ENCODE peak calls at places on chromosome 17, in seven cellular contexts. Z is dorsolateral prefrontal cortex, A is kidney, C is PC-3, K is ascending aorta, B is OCI-LY7, M is lower leg skin. J is an unnamed sample.

GRCh38 chr17:64109400-64109799 is 20.5 kb downstream of the ERN1 start:
- DNase-seq in B (no peak), A (no peak), C (no peak), M (no peak), K (no peak), Z (no peak), J (no peak)

GRCh38 chr17:42991471-42991870 is 6.7 kb upstream of the RPL27 start:
- DNase-seq in Z (no peak), M (no peak), K (no peak), A (no peak), C (no peak), B (no peak), J (no peak)

GRCh38 chr17:17506893-17507464 is 10.8 kb upstream of the RASD1 start:
- DNase-seq in Z (peak), M (no peak), A (peak), K (no peak), B (no peak), C (no peak), J (no peak)

GRCh38 chr17:45895304-45895968 is 1.1 kb downstream of the MAPT start:
- DNase-seq in K (no peak), B (no peak), M (no peak), Z (peak), C (peak), A (no peak), J (peak)

GRCh38 chr17:17304521-17304985 is 1.4 kb downstream of the NT5M start:
- DNase-seq in K (no peak), C (no peak), Z (no peak), A (no peak), B (peak), M (no peak), J (no peak)

GRCh38 chr17:16374129-16374528 is 6.8 kb upstream of the UBB start:
- DNase-seq in A (no peak), B (no peak), C (peak), Z (no peak), M (no peak), K (peak), J (peak)

GRCh38 chr17:70622382-70623260 is 453.3 kb downstream of the KCNJ2 start:
- DNase-seq in B (peak), K (no peak), M (no peak), A (no peak), C (peak), Z (peak), J (peak)

GRCh38 chr17:77840156-77840555 is 118.3 kb upstream of the TNRC6C start:
- DNase-seq in M (no peak), C (no peak), A (no peak), B (no peak), Z (no peak), K (peak), J (no peak)

GRCh38 chr17:37828313-37829124 is 83.7 kb upstream of the HNF1B start:
- DNase-seq in C (peak), Z (no peak), K (no peak), M (peak), A (no peak), B (no peak), J (peak)

GRCh38 chr17:67385122-67385988 is 8.3 kb downstream of the PITPNC1 start:
- DNase-seq in C (no peak), M (no peak), Z (no peak), K (no peak), B (no peak), A (no peak), J (no peak)

GRCh38 chr17:1473170-1473569 is 17.1 kb upstream of the CRK start:
- DNase-seq in B (peak), A (no peak), C (no peak), Z (no peak), K (no peak), M (no peak), J (no peak)

GRCh38 chr17:42509409-42509808 is 26.6 kb upstream of the NAGLU start:
- DNase-seq in Z (no peak), A (no peak), M (no peak), K (no peak), C (no peak), B (no peak), J (no peak)

GRCh38 chr17:44900894-44901293 is 1.6 kb upstream of the EFTUD2 start:
- DNase-seq in M (no peak), B (no peak), Z (peak), A (no peak), C (peak), K (no peak), J (peak)

GRCh38 chr17:19366637-19366972 is 4.1 kb upstream of the B9D1 start:
- DNase-seq in M (no peak), A (no peak), Z (no peak), C (no peak), B (no peak), K (no peak), J (no peak)

GRCh38 chr17:35973333-35974260 is 7.7 kb downstream of the CCL16 start:
- DNase-seq in Z (no peak), A (no peak), B (no peak), K (no peak), C (peak), M (peak), J (peak)

GRCh38 chr17:77281024-77281903 is 140.5 kb downstream of the SEC14L1 start:
- DNase-seq in Z (peak), A (peak), C (peak), B (peak), K (no peak), M (no peak), J (peak)

GRCh38 chr17:77675816-77676799 is 282.4 kb upstream of the TNRC6C start:
- DNase-seq in B (no peak), Z (no peak), C (no peak), K (no peak), M (no peak), A (no peak), J (no peak)

GRCh38 chr17:66351701-66352100 is 49.3 kb downstream of the PRKCA start:
- DNase-seq in C (no peak), B (no peak), Z (no peak), M (no peak), A (no peak), K (no peak), J (no peak)

GRCh38 chr17:79974786-79975497 is 60.7 kb downstream of the TBC1D16 start:
- DNase-seq in A (peak), B (no peak), C (no peak), Z (no peak), K (no peak), M (peak), J (no peak)

GRCh38 chr17:38898812-38899348 is 26.5 kb upstream of the LASP1NB start:
- DNase-seq in C (peak), K (no peak), B (peak), A (no peak), Z (no peak), M (no peak), J (no peak)

GRCh38 chr17:70109497-70109896 is 34.5 kb downstream of the KCNJ16 start:
- DNase-seq in A (no peak), B (no peak), C (no peak), M (no peak), K (peak), Z (no peak), J (no peak)

GRCh38 chr17:350706-351435 is 1.7 kb downstream of the RPH3AL start:
- DNase-seq in A (peak), C (peak), B (no peak), Z (no peak), M (peak), K (peak), J (peak)

GRCh38 chr17:17056167-17056562 is 13.9 kb downstream of the MPRIP start:
- DNase-seq in C (no peak), B (no peak), K (peak), M (peak), Z (no peak), A (no peak), J (no peak)

GRCh38 chr17:9401434-9401833 is 174.2 kb downstream of the STX8 start:
- DNase-seq in Z (no peak), K (no peak), C (peak), B (no peak), A (no peak), M (no peak), J (peak)

GRCh38 chr17:35041390-35041789 is 22.1 kb downstream of the RFFL start:
- DNase-seq in M (no peak), B (no peak), K (no peak), C (no peak), A (no peak), Z (no peak), J (no peak)

GRCh38 chr17:45131616-45132301 is 556 bp downstream of the PLCD3 start:
- DNase-seq in Z (peak), M (no peak), C (peak), A (peak), K (peak), B (peak), J (no peak)

DNA sequence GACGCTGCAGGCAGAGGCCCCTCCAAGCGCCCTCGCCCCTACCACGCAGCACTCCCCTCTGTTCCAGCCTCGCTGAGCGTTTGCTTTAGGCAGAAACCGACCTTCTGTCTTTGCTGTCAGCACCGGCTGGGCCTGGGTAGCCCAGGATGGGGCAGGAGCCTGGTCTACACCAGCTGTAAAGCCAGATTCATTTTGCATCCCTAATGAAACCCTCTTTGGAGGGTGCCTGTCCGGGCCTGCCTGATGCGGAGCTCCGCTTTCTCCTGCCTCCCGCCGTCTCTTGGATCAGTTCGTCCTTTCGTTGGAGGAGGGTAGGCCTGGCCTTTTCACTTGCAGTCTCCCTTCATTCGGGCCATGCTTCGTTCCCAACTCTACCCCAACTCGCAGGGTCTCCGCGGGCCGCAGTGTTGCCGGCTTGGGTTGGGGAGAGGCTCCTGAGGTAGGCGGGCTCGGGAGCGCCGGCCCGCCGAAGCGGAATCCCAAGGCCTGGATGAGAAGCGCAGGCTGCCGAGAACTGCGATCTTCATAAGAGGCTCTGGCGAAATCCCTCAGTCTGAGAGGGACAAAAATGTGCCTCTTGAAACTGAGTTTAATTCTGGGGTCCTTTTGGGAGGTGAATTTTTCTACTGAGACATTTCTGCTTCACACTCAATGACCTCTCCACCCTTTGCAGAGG is 4.9 kb upstream of the HOXB8 start:
- DNase-seq in B (no peak), K (no peak), Z (no peak), M (no peak), A (peak), C (no peak), J (no peak)
- H3K4me3 ChIP-seq in B (no peak), K (no peak), Z (no peak), M (no peak), A (peak), C (peak), J (no peak)

GRCh38 chr17:82668631-82669099 is 20.4 kb upstream of the WDR45B start:
- DNase-seq in Z (peak), B (peak), M (no peak), A (no peak), C (peak), K (peak), J (peak)
- TF ChIP-seq CTCF in Z (peak), B (peak), M (no peak), A (peak), C (peak), K (peak), J (peak)

DNA sequence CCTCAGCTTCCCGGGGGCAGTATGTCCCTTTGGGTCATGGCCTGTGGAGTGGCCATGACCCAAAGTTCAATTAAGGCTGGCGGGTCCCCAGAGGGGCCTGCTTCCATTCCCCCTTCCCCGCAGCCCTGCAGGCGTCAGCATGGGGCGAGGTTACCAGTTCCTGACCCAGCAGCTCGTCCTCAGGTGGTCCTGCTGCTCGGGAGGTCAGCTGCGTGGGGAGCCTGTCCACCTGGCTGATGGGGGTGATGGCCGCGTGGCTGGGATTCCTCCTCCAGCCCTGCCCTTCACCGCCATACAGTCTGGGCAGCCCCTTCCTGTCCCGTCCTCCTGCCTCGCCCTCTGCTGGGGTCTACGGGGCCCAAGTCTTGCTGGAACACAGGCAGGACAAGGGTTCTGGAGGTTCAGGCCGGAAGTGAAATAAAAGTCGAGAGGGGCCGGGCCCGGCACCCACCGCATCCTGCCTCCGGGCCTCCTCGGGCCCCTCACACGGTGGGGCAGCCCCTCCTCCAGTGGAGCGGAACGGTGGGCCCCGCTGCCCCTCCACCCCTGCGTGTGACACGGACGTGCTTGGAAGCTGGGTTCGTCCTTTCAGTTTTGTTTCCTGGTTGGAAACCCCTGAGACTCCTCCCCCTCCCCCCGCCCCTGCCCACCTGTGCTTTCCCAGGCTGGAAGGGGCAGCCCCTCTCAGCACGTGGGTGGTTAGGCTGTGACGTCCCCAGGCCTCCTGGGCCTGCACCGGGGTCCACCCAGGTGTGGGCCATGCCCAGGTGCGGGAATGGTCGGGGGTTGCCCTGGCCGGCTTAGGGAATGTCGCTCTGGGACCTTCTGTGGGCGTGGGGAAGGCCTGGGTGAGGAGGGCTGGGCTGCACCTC is 6.8 kb downstream of the UBALD2 start:
- DNase-seq in K (no peak), B (peak), Z (no peak), C (no peak), M (peak), A (peak), J (peak)
- H3K4me3 ChIP-seq in K (peak), B (peak), Z (no peak), C (no peak), M (no peak), A (peak), J (no peak)

GRCh38 chr17:81905993-81906392 is 4.0 kb downstream of the NPB start:
- DNase-seq in K (no peak), Z (no peak), A (peak), C (no peak), M (no peak), B (no peak), J (no peak)

GRCh38 chr17:81909231-81909630 is 2.0 kb downstream of the PCYT2 start:
- DNase-seq in Z (no peak), C (no peak), A (no peak), B (no peak), K (no peak), M (no peak), J (no peak)

GRCh38 chr17:81906476-81907218 is 4.6 kb downstream of the PCYT2 start:
- DNase-seq in B (peak), K (no peak), C (no peak), Z (no peak), A (no peak), M (no peak), J (no peak)

GRCh38 chr17:81908793-81909192 is 2.4 kb downstream of the PCYT2 start:
- DNase-seq in A (no peak), M (no peak), K (no peak), B (no peak), C (no peak), Z (no peak), J (no peak)

DNA sequence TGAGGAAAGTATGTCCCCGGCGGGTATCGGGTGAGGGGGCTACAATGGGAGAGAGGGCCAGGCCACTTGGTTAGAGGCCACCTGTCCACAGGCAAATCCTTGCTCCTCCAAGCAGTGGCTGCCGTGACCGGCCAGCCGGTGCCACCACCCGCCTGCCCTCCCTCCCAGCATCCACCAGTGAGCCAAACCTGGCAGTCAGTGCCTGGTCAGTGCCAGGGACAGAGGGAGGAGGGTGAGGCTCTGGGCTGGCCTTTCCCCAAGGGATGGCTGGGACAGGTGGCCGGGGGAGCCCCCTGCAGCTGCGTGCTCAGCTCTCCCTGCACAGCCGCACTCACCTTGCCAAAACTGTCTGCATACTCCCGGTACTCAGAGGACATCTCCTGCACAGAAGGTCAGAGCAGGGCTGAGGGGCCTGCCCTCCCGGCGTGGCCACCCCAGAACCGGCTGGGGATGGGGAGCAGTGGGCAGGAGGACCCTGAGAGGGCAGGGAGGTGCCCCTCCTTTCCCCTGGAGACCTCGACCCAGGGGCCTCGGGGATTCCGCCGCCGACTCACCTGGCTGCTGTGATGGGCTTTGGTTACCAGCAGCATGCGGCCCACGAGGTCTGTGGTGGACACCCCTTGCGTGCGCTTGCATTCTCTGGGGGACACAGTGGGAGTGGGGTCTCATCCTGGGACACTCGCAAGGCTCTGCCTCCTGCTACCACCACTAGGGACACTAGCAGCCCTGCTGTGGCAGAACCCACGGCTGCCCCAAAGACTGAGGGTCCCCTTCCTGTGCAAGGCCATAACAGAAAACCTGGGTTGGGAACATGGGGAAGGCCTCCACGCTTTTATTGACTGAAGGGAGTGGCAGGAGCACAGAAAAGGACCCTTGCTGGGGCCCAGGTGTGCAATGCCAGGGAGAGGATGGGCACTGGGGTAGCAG is 3.7 kb downstream of the PCYT2 start:
- DNase-seq in K (no peak), C (no peak), B (no peak), M (no peak), A (no peak), Z (peak), J (no peak)
- TF ChIP-seq CTCF in K (no peak), C (peak), B (peak), M (no peak), A (no peak), Z (no peak), J (peak)

GRCh38 chr17:56440391-56440790 is 153.1 kb upstream of the NOG start:
- DNase-seq in K (no peak), A (no peak), M (no peak), B (no peak), C (no peak), Z (no peak), J (peak)
- H3K4me3 ChIP-seq in K (no peak), A (no peak), M (no peak), B (no peak), C (no peak), Z (no peak), J (no peak)

DNA sequence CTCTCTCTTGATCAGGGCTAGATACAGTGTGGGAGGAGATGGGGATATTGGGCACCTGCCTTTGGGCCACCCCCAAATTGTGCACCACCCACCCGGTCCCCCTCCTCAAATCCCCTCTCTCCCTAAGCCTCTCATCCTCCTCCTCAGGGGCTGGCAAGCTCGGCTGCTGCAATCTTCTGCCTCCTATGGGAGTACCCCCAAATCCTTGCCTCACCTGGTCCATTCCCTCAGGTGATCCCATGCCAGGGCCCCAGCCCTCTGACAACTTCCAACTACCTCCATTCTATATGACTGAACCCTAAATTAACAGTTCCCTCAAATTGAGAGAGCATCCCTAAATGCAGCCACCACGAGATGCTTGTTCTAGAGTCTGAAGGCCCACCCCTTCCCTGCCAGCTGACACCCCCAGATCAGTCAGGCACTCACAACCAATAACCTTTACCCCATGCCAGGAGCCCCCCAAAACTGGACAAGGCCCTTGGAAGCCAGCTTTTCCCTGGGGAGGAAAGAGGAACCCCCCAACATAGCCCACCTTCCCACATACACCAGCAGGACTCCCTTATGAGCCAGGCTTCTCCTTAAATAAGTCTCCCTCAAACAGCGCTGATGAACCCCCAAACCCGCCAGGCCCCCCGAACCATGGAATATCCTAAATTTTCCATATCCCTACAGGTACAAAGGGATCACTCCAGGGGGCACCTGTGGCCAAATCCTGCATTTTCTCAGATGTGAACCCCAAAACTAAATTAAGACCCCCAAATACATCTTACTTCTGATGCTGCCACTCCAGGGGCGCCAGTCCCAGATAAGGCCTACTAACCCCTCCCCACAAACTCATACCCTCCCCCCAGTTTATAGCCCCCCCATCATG is 3.2 kb downstream of the DLG4 start:
- DNase-seq in K (no peak), B (peak), M (no peak), A (peak), C (no peak), Z (no peak), J (no peak)
- TF ChIP-seq CTCF in K (no peak), B (no peak), M (no peak), A (no peak), C (no peak), Z (no peak), J (no peak)

J was measured in foreskin fibroblast.